ENCODE peak calls at places on chromosomes 16 and 17, in eight cellular contexts. B, P, J, E, R, W, Z and K are unnamed samples.

GRCh38 chr17:30808785-30809286 is 15.7 kb downstream of the CRLF3 start:
- DNase-seq in B (no peak), P (no peak), J (no peak), E (no peak), R (no peak), W (no peak), Z (no peak), K (no peak)

GRCh38 chr16:1708768-1709180 is 2.8 kb downstream of the MAPK8IP3 start:
- DNase-seq in B (peak), P (no peak), J (no peak), E (no peak), R (no peak), W (no peak), Z (no peak), K (peak)

GRCh38 chr16:49776085-49776501 is 79.8 kb downstream of the ZNF423 start:
- DNase-seq in B (peak), P (no peak), J (no peak), E (no peak), R (no peak), W (peak), Z (no peak), K (peak)

GRCh38 chr16:276360-277077 is 775 bp upstream of the RGS11 start:
- DNase-seq in B (no peak), P (no peak), J (no peak), E (no peak), R (no peak), W (no peak), Z (no peak), K (no peak)

GRCh38 chr17:81002013-81002384 is 10.4 kb downstream of the CHMP6 start:
- DNase-seq in B (peak), P (no peak), J (no peak), E (no peak), R (no peak), W (no peak), Z (no peak), K (no peak)

GRCh38 chr17:69457603-69458002 is 43.1 kb downstream of the MAP2K6 start:
- DNase-seq in B (no peak), P (no peak), J (no peak), E (no peak), R (no peak), W (no peak), Z (no peak), K (no peak)

GRCh38 chr17:56880571-56880970 is 33.3 kb downstream of the TRIM25 start:
- DNase-seq in B (no peak), P (no peak), J (no peak), E (no peak), R (no peak), W (no peak), Z (no peak), K (no peak)

GRCh38 chr17:13788385-13788784 is 186.7 kb upstream of the HS3ST3A1 start:
- DNase-seq in B (no peak), P (no peak), J (no peak), E (no peak), R (no peak), W (no peak), Z (no peak), K (no peak)

GRCh38 chr17:59521465-59522126 is 43.8 kb upstream of the DHX40 start:
- DNase-seq in B (peak), P (peak), J (peak), E (peak), R (peak), W (peak), Z (peak), K (peak)

GRCh38 chr17:28426081-28426519 is 20.1 kb upstream of the SLC46A1 start:
- DNase-seq in B (no peak), P (peak), J (no peak), E (no peak), R (no peak), W (peak), Z (no peak), K (peak)

GRCh38 chr17:49315974-49316570 is 46.0 kb downstream of the ZNF652 start:
- DNase-seq in B (no peak), P (peak), J (no peak), E (no peak), R (no peak), W (no peak), Z (peak), K (peak)

GRCh38 chr17:362721-363120 is 10.1 kb upstream of the RPH3AL start:
- DNase-seq in B (no peak), P (no peak), J (no peak), E (no peak), R (no peak), W (no peak), Z (no peak), K (no peak)

GRCh38 chr17:61284174-61284573 is 115.5 kb upstream of the TBX2 start:
- DNase-seq in B (no peak), P (peak), J (no peak), E (no peak), R (no peak), W (peak), Z (no peak), K (peak)

GRCh38 chr17:72053069-72053846 is 67.6 kb upstream of the SOX9 start:
- DNase-seq in B (no peak), P (no peak), J (no peak), E (no peak), R (peak), W (no peak), Z (no peak), K (no peak)

GRCh38 chr17:74008196-74008595 is 195.3 kb upstream of the RPL38 start:
- DNase-seq in B (no peak), P (peak), J (no peak), E (no peak), R (peak), W (no peak), Z (no peak), K (no peak)

GRCh38 chr16:72932050-72932449 is 115.9 kb downstream of the ZFHX3 start:
- DNase-seq in B (no peak), P (no peak), J (no peak), E (no peak), R (no peak), W (no peak), Z (no peak), K (peak)

GRCh38 chr17:56009795-56010715 is 143.2 kb upstream of the ANKFN1 start:
- DNase-seq in B (no peak), P (peak), J (no peak), E (no peak), R (no peak), W (no peak), Z (no peak), K (no peak)

GRCh38 chr16:68972720-68973119 is 129.4 kb downstream of the TANGO6 start:
- DNase-seq in B (no peak), P (peak), J (no peak), E (peak), R (no peak), W (peak), Z (no peak), K (peak)

GRCh38 chr17:77684803-77685580 is 273.5 kb upstream of the TNRC6C start:
- DNase-seq in B (no peak), P (no peak), J (no peak), E (no peak), R (no peak), W (no peak), Z (no peak), K (no peak)

GRCh38 chr16:71746442-71747046 is 22.0 kb upstream of the PHLPP2 start:
- DNase-seq in B (no peak), P (peak), J (peak), E (no peak), R (no peak), W (no peak), Z (peak), K (peak)

GRCh38 chr17:81461607-81462500 is 50.7 kb downstream of the ACTG1 start:
- DNase-seq in B (no peak), P (no peak), J (no peak), E (no peak), R (no peak), W (no peak), Z (no peak), K (no peak)

GRCh38 chr16:13316008-13316407 is 414.6 kb downstream of the SHISA9 start:
- DNase-seq in B (no peak), P (peak), J (no peak), E (no peak), R (no peak), W (no peak), Z (no peak), K (peak)

GRCh38 chr17:69320908-69321238 is 6.1 kb downstream of the ABCA5 start:
- DNase-seq in B (no peak), P (no peak), J (no peak), E (no peak), R (no peak), W (no peak), Z (no peak), K (no peak)

GRCh38 chr17:27669136-27669535 is 38.1 kb downstream of the LGALS9 start:
- DNase-seq in B (no peak), P (no peak), J (no peak), E (no peak), R (no peak), W (no peak), Z (no peak), K (no peak)

GRCh38 chr16:67632415-67633172 is 12.3 kb upstream of the CARMIL2 start:
- DNase-seq in B (no peak), P (no peak), J (no peak), E (no peak), R (no peak), W (no peak), Z (no peak), K (peak)

GRCh38 chr17:20010099-20010863 is 1.1 kb downstream of the SPECC1 start:
- DNase-seq in B (no peak), P (peak), J (peak), E (no peak), R (peak), W (no peak), Z (peak), K (peak)

GRCh38 chr17:44278006-44278405 is 10.1 kb upstream of the SLC4A1 start:
- DNase-seq in B (no peak), P (peak), J (no peak), E (no peak), R (no peak), W (no peak), Z (no peak), K (peak)

GRCh38 chr16:90077757-90078593 is 844 bp upstream of the PRDM7 start:
- DNase-seq in B (no peak), P (peak), J (no peak), E (peak), R (peak), W (no peak), Z (peak), K (peak)

GRCh38 chr16:441447-441846 is 16.0 kb downstream of the RAB11FIP3 start:
- DNase-seq in B (no peak), P (no peak), J (no peak), E (no peak), R (no peak), W (no peak), Z (no peak), K (no peak)

GRCh38 chr16:243348-243747 is 8.7 kb downstream of the FAM234A start:
- DNase-seq in B (no peak), P (no peak), J (no peak), E (no peak), R (no peak), W (no peak), Z (no peak), K (no peak)

GRCh38 chr17:65154770-65155589 is 17.8 kb downstream of the RGS9 start:
- DNase-seq in B (no peak), P (peak), J (no peak), E (no peak), R (no peak), W (no peak), Z (no peak), K (peak)

GRCh38 chr17:5902671-5903070 is 167.5 kb upstream of the WSCD1 start:
- DNase-seq in B (no peak), P (no peak), J (no peak), E (no peak), R (no peak), W (no peak), Z (no peak), K (no peak)

GRCh38 chr16:556479-557173 is 3.6 kb upstream of the PRR35 start:
- DNase-seq in B (no peak), P (no peak), J (no peak), E (no peak), R (no peak), W (no peak), Z (no peak), K (no peak)

GRCh38 chr16:80065565-80065964 is 465.0 kb upstream of the MAF start:
- DNase-seq in B (no peak), P (no peak), J (no peak), E (no peak), R (no peak), W (no peak), Z (no peak), K (no peak)

GRCh38 chr17:73250851-73251640 is 10.6 kb downstream of the CPSF4L start:
- DNase-seq in B (no peak), P (no peak), J (no peak), E (no peak), R (no peak), W (no peak), Z (no peak), K (no peak)

GRCh38 chr16:11675561-11676511 is 7.6 kb downstream of the SNN start:
- DNase-seq in B (peak), P (peak), J (no peak), E (peak), R (no peak), W (no peak), Z (no peak), K (no peak)